ENCODE peak calls at places on chromosomes 12 and 14, in five cellular contexts. F, N, Z, C and K are unnamed samples.

GRCh38 chr12:16955083-16955657 is 349.2 kb upstream of the LMO3 start:
- DNase-seq in N (no peak), F (no peak), Z (no peak), C (no peak), K (peak)

GRCh38 chr12:21647179-21647578 is 10.5 kb downstream of the LDHB start:
- DNase-seq in F (no peak), N (no peak), C (no peak), Z (no peak), K (no peak)

GRCh38 chr12:127479256-127479655 is 787.7 kb upstream of the TMEM132C start:
- DNase-seq in N (no peak), C (no peak), F (no peak), Z (peak), K (peak)

GRCh38 chr14:50062438-50063039 is 53.8 kb downstream of the VCPKMT start:
- DNase-seq in F (no peak), N (no peak), C (peak), Z (no peak), K (peak)

GRCh38 chr12:116601524-116601923 is 42.3 kb downstream of the MAP1LC3B2 start:
- DNase-seq in Z (no peak), N (no peak), F (no peak), C (no peak), K (peak)

GRCh38 chr14:105118646-105119409 is 49.7 kb downstream of the JAG2 start:
- DNase-seq in N (no peak), C (peak), Z (no peak), F (peak), K (no peak)

GRCh38 chr14:50057331-50057730 is 59.0 kb downstream of the VCPKMT start:
- DNase-seq in F (no peak), Z (no peak), C (no peak), N (no peak), K (no peak)

GRCh38 chr12:9811651-9812050 is 15.6 kb upstream of the KLRF1 start:
- DNase-seq in N (no peak), F (no peak), Z (no peak), C (no peak), K (peak)

GRCh38 chr12:40170593-40170992 is 54.2 kb upstream of the LRRK2 start:
- DNase-seq in Z (no peak), N (no peak), C (no peak), F (no peak), K (no peak)

GRCh38 chr12:90773526-90773925 is 181.4 kb downstream of the CCER1 start:
- DNase-seq in N (no peak), C (no peak), Z (no peak), F (no peak), K (no peak)

GRCh38 chr12:41014643-41015020 is 173.5 kb upstream of the PDZRN4 start:
- DNase-seq in N (no peak), C (no peak), Z (no peak), F (no peak), K (peak)

GRCh38 chr12:1013618-1014489 is 22.8 kb downstream of the ERC1 start:
- DNase-seq in N (no peak), Z (peak), F (no peak), C (no peak), K (peak)

GRCh38 chr14:91997492-91997891 is 42.4 kb downstream of the TRIP11 start:
- DNase-seq in N (no peak), F (no peak), C (no peak), Z (no peak), K (no peak)

GRCh38 chr14:32327255-32327961 is 1.7 kb upstream of the AKAP6 start:
- DNase-seq in F (no peak), Z (no peak), C (no peak), N (no peak), K (no peak)

GRCh38 chr14:94679106-94679819 is 67.1 kb downstream of the SERPINA3 start:
- DNase-seq in N (no peak), C (no peak), F (peak), Z (no peak), K (no peak)

GRCh38 chr14:25406818-25407217 is 356.9 kb upstream of the STXBP6 start:
- DNase-seq in N (no peak), F (no peak), Z (no peak), C (peak), K (peak)

GRCh38 chr14:76956253-76957090 is 72.0 kb downstream of the IRF2BPL start:
- DNase-seq in Z (peak), F (peak), N (peak), C (peak), K (peak)

GRCh38 chr12:19261773-19262172 is 132.2 kb downstream of the PLEKHA5 start:
- DNase-seq in C (no peak), N (no peak), Z (no peak), F (no peak), K (peak)

GRCh38 chr12:106227641-106228319 is 20.0 kb downstream of the CKAP4 start:
- DNase-seq in C (peak), N (no peak), Z (no peak), F (no peak), K (no peak)

GRCh38 chr14:24315807-24316596 is 4.7 kb downstream of the LTB4R start:
- DNase-seq in C (peak), N (no peak), Z (no peak), F (no peak), K (no peak)

GRCh38 chr12:75868501-75868900 is 163.1 kb downstream of the PHLDA1 start:
- DNase-seq in N (no peak), C (no peak), Z (peak), F (no peak), K (no peak)

GRCh38 chr14:99758121-99758871 is 34.9 kb upstream of the EML1 start:
- DNase-seq in N (no peak), F (no peak), C (no peak), Z (peak), K (peak)

GRCh38 chr12:26773313-26774104 is 59.5 kb downstream of the ITPR2 start:
- DNase-seq in N (no peak), Z (no peak), F (no peak), C (no peak), K (no peak)

GRCh38 chr12:91381309-91381804 is 198.7 kb upstream of the DCN start:
- DNase-seq in Z (peak), N (peak), F (peak), C (peak), K (peak)

GRCh38 chr14:92487513-92488133 is 26.0 kb upstream of the RIN3 start:
- DNase-seq in C (no peak), Z (no peak), N (no peak), F (no peak), K (no peak)

GRCh38 chr12:33828326-33828725 is 194.0 kb upstream of the ALG10 start:
- DNase-seq in C (no peak), Z (no peak), N (no peak), F (no peak), K (no peak)

GRCh38 chr12:63857771-63858670 is 13.5 kb downstream of the SRGAP1 start:
- DNase-seq in N (no peak), Z (peak), C (no peak), F (no peak), K (no peak)

GRCh38 chr12:109098142-109098652 is 800 bp downstream of the UNG start:
- DNase-seq in C (no peak), N (no peak), F (no peak), Z (no peak), K (no peak)

GRCh38 chr14:95559203-95559602 is 24.4 kb downstream of the GLRX5 start:
- DNase-seq in C (no peak), N (no peak), Z (no peak), F (no peak), K (no peak)

GRCh38 chr14:39302124-39302810 is 68.6 kb downstream of the MIA2 start:
- DNase-seq in Z (no peak), C (no peak), F (no peak), N (no peak), K (peak)

GRCh38 chr14:68405959-68406358 is 386.9 kb downstream of the ZFP36L1 start:
- DNase-seq in C (no peak), F (no peak), N (no peak), Z (no peak), K (no peak)

GRCh38 chr12:62536546-62536945 is 69.9 kb downstream of the MON2 start:
- DNase-seq in C (no peak), N (no peak), F (no peak), Z (no peak), K (no peak)

GRCh38 chr14:25108959-25109358 is 59.0 kb upstream of the STXBP6 start:
- DNase-seq in F (no peak), N (no peak), C (peak), Z (no peak), K (no peak)

GRCh38 chr12:53378705-53379388 is 1.1 kb upstream of the SP1 start:
- DNase-seq in F (no peak), Z (no peak), N (no peak), C (no peak), K (no peak)

GRCh38 chr14:63027719-63028118 is 17.5 kb downstream of the KCNH5 start:
- DNase-seq in N (no peak), Z (no peak), F (no peak), C (no peak), K (no peak)

DNA sequence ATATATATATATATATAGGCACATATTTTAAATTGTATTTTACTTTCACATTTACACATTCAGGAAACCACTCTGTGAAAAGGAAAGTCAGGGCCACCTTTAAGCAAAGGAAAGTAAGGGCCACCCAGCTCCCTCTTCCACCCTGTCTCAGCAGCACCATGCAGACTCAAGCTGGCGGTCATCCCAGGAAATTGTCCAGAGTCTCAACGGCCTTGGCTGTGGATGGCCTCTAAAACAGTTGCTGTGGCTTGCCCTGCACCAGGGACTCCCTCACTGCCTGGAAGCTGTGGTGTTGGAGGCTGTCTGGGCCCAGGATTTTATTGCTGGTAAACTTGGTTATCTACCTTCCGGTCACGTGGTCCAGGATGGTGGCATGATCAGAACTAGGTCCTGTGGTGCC is 11.8 kb upstream of the RPL10L start:
- DNase-seq in N (no peak), C (no peak), F (no peak), Z (no peak), K (no peak)
- TF ChIP-seq CTCF in N (no peak), C (no peak), F (no peak), Z (no peak), K (no peak)

DNA sequence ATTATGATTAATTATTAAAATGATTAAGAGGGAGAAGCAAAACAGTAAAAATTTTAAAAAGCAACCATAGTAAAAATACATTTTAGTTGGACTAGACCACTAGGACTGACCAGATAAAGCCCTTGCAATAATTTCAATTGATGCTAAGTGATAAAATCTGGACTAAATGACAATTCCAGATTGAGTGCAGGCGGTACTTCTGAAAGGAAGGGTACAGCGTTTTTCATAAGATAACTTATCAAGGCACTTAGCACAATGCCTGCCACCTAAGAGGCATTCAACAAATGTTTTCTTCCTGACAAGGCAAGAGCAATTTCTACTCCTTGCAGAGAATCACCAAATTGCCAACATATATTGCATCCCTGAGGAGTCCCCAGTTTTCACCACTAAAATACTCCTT is 37.7 kb upstream of the OAS1 start:
- DNase-seq in Z (no peak), N (no peak), C (no peak), F (no peak), K (no peak)
- TF ChIP-seq CTCF in Z (no peak), N (no peak), C (no peak), F (no peak), K (no peak)

GRCh38 chr12:25195056-25195971 is at the start of the genes DNAI7 and ETFRF1:
- DNase-seq in Z (peak), C (peak), N (peak), F (peak), K (peak)
- TF ChIP-seq CTCF in Z (no peak), C (no peak), N (peak), F (peak), K (no peak)

DNA sequence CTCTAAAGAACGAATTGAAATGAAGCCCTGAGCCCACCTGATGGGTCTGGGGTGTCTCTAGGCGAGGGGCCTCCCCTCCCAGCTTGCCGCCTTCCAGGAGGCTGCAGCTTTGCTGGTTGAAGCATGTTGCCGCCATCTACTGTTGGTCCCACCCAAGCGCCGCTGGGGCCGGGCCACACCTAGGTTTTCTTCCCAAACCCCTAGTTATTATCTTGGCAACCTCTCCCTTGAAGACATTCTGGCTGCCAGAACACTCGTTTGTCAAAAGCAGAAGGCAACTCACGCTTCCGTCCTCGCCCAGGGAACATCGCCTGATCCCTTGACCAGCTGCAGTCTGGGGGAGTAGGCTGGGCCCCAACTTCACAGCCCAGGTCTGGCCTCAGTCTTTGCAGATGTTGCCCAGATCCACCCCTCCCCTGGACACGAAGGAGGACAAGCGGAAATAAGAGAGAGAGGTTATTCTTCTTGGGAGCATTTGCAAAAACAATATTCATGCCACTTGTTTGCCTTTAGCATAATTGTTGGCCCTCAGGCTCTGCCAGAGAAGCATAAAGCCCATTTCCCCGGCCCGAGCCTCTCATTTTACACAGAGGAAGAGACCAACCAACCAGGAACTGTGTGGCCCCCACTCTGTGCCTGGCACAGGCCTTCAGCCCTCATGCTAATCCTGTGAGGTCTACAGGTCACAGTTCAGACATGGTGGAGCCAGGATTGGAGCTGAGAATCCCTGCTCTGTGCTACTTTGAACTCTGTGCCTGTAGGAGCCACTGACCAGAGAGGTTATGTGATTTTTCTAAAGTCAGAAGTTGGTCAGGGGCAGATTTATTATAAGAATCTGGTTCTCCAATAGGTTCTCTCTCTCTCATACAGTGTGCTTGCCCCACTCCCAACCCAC is 6.7 kb downstream of the EMP1 start:
- DNase-seq in N (no peak), C (no peak), Z (no peak), F (no peak), K (peak)
- TF ChIP-seq CTCF in N (peak), C (no peak), Z (peak), F (peak), K (peak)

DNA sequence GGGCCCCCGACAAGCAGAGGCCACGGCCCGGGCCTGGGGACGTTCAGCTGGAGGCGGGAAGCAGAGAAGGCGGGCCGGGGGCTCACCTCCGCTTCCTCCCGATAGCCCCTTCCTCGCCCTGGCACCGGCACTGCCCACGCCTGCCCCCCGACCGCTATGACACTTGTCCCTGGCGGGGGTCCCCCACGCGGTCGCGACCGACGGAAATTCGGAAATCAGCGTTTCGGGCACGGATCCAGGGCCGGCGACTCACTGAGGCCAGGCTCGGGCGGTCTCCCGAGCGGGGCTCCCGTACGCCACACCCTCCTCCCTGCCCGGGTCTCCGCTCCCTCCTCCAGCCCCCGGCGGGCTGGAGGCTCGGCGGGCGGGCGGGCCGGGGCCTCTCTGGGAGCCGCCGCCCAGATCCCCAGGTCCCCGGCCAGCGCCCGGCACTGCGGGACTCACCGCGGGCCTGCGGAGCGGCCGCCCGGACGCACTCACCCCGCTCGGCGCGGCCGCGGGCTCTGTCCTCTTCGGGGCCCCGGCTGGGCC is 552 bp downstream of the PITPNM2 start:
- DNase-seq in Z (no peak), F (no peak), C (no peak), N (peak), K (peak)
- TF ChIP-seq CTCF in Z (no peak), F (no peak), C (no peak), N (no peak), K (no peak)

GRCh38 chr14:51554953-51555352 is 96.8 kb upstream of the FRMD6 start:
- DNase-seq in N (no peak), C (no peak), F (no peak), Z (no peak), K (no peak)
- TF ChIP-seq CTCF in N (no peak), C (no peak), F (no peak), Z (peak), K (peak)